ENCODE peak calls at places on chromosomes 6 and 20, in five cellular contexts. A, M, K, T and E are unnamed samples.

GRCh38 chr6:72348926-72349325 is 272.9 kb upstream of the KCNQ5 start:
- DNase-seq in A (no peak), M (no peak), K (no peak), T (no peak), E (no peak)

GRCh38 chr6:148835920-148836441 is 89.2 kb downstream of the UST start:
- DNase-seq in A (peak; percentile 33), M (no peak), K (no peak), T (no peak), E (no peak)

GRCh38 chr6:887583-888235 is 194.8 kb upstream of the EXOC2 start:
- DNase-seq in A (no peak), M (no peak), K (no peak), T (no peak), E (no peak)

GRCh38 chr6:21597706-21598273 is 4.2 kb downstream of the SOX4 start:
- DNase-seq in A (no peak), M (no peak), K (peak; percentile 9), T (no peak), E (no peak)

GRCh38 chr20:62980970-62981369 is 25.8 kb downstream of the BHLHE23 start:
- DNase-seq in A (peak; percentile 73), M (no peak), K (peak; percentile 55), T (no peak), E (peak; percentile 59)

GRCh38 chr6:100479180-100480035 is 14.7 kb upstream of the SIM1 start:
- DNase-seq in A (no peak), M (no peak), K (no peak), T (peak; percentile 43), E (no peak)

GRCh38 chr6:158813032-158813431 is 6.1 kb downstream of the EZR start:
- DNase-seq in A (no peak), M (no peak), K (no peak), T (no peak), E (no peak)

GRCh38 chr6:11241793-11242201 is 9.3 kb upstream of the NEDD9 start:
- DNase-seq in A (no peak), M (peak; percentile 83), K (peak; percentile 67), T (no peak), E (peak; percentile 66)

GRCh38 chr6:94045473-94045872 is 626.1 kb upstream of the EPHA7 start:
- DNase-seq in A (no peak), M (no peak), K (no peak), T (no peak), E (peak; percentile 10)

GRCh38 chr20:34713194-34713943 is 9.2 kb downstream of the TP53INP2 start:
- DNase-seq in A (no peak), M (no peak), K (no peak), T (no peak), E (no peak)

GRCh38 chr6:155461636-155462035 is 6.0 kb upstream of the NOX3 start:
- DNase-seq in A (no peak), M (no peak), K (no peak), T (no peak), E (no peak)

GRCh38 chr6:26305097-26305841 is 59.7 kb upstream of the BTN3A2 start:
- DNase-seq in A (no peak), M (peak; percentile 70), K (peak; percentile 73), T (peak; percentile 61), E (peak; percentile 35)

GRCh38 chr6:121695346-121695745 is 259.9 kb downstream of the GJA1 start:
- DNase-seq in A (no peak), M (no peak), K (no peak), T (no peak), E (no peak)

GRCh38 chr20:33232486-33233072 is 3.2 kb upstream of the BPIFA1 start:
- DNase-seq in A (no peak), M (peak; percentile 65), K (no peak), T (no peak), E (no peak)

GRCh38 chr6:116847234-116847633 is 18.4 kb upstream of the GPRC6A start:
- DNase-seq in A (peak; percentile 17), M (no peak), K (no peak), T (peak; percentile 40), E (no peak)

GRCh38 chr20:59985864-59986263 is 27.6 kb downstream of the CDH26 start:
- DNase-seq in A (no peak), M (no peak), K (no peak), T (no peak), E (no peak)

GRCh38 chr6:83815631-83816030 is 37.5 kb upstream of the RIPPLY2 start:
- DNase-seq in A (no peak), M (no peak), K (no peak), T (no peak), E (no peak)

GRCh38 chr6:169881398-169881797 is 130.0 kb downstream of the ERMARD start:
- DNase-seq in A (no peak), M (no peak), K (no peak), T (no peak), E (no peak)

GRCh38 chr6:128474481-128474880 is 45.9 kb downstream of the PTPRK start:
- DNase-seq in A (no peak), M (no peak), K (no peak), T (no peak), E (no peak)

GRCh38 chr6:105058316-105058715 is 101.4 kb downstream of the LIN28B start:
- DNase-seq in A (no peak), M (no peak), K (no peak), T (no peak), E (no peak)

GRCh38 chr6:87731818-87732661 is 30.0 kb upstream of the AKIRIN2 start:
- DNase-seq in A (peak; percentile 52), M (peak; percentile 91), K (no peak), T (no peak), E (no peak)

GRCh38 chr20:30168025-30168799 is 1089.3 kb upstream of the DEFB115 start:
- DNase-seq in A (no peak), M (peak; percentile 26), K (no peak), T (no peak), E (no peak)

GRCh38 chr6:21496749-21497148 is 96.8 kb upstream of the SOX4 start:
- DNase-seq in A (no peak), M (no peak), K (no peak), T (no peak), E (no peak)

GRCh38 chr6:170130771-170131241 is 160.1 kb downstream of the DLL1 start:
- DNase-seq in A (no peak), M (no peak), K (no peak), T (no peak), E (no peak)

GRCh38 chr6:168895102-168895812 is 358.4 kb downstream of the THBS2 start:
- DNase-seq in A (peak; percentile 92), M (peak; percentile 82), K (peak; percentile 84), T (peak; percentile 52), E (peak; percentile 84)

GRCh38 chr6:35600659-35601125 is 88.0 kb upstream of the TULP1 start:
- DNase-seq in A (no peak), M (no peak), K (no peak), T (no peak), E (no peak)

GRCh38 chr20:10523438-10523837 is 88.3 kb downstream of the SLX4IP start:
- DNase-seq in A (no peak), M (no peak), K (no peak), T (no peak), E (no peak)

GRCh38 chr6:54467384-54467783 is 159.1 kb downstream of the TINAG start:
- DNase-seq in A (no peak), M (no peak), K (no peak), T (no peak), E (no peak)

GRCh38 chr6:152529364-152529763 is 107.8 kb downstream of the SYNE1 start:
- DNase-seq in A (no peak), M (no peak), K (no peak), T (no peak), E (no peak)

GRCh38 chr6:122770835-122771601 is 8.5 kb upstream of the FABP7 start:
- DNase-seq in A (no peak), M (no peak), K (no peak), T (no peak), E (no peak)

GRCh38 chr6:89311853-89312531 is 3.1 kb downstream of the GABRR2 start:
- DNase-seq in A (no peak), M (peak; percentile 79), K (peak; percentile 49), T (no peak), E (peak; percentile 30)
- TF ChIP-seq CTCF in A (no peak), M (peak; percentile 20), K (peak; percentile 39), T (no peak), E (peak; percentile 52)

GRCh38 chr6:16746812-16747211 is 14.4 kb downstream of the ATXN1 start:
- DNase-seq in A (no peak), M (no peak), K (no peak), T (no peak), E (no peak)

GRCh38 chr6:16747232-16748027 is 13.8 kb downstream of the ATXN1 start:
- DNase-seq in A (no peak), M (no peak), K (no peak), T (no peak), E (no peak)

GRCh38 chr6:16742116-16742515 is 19.1 kb downstream of the ATXN1 start:
- DNase-seq in A (no peak), M (no peak), K (no peak), T (no peak), E (no peak)

GRCh38 chr6:16741112-16742016 is 19.9 kb downstream of the ATXN1 start:
- DNase-seq in A (peak; percentile 17), M (no peak), K (no peak), T (peak; percentile 52), E (no peak)

DNA sequence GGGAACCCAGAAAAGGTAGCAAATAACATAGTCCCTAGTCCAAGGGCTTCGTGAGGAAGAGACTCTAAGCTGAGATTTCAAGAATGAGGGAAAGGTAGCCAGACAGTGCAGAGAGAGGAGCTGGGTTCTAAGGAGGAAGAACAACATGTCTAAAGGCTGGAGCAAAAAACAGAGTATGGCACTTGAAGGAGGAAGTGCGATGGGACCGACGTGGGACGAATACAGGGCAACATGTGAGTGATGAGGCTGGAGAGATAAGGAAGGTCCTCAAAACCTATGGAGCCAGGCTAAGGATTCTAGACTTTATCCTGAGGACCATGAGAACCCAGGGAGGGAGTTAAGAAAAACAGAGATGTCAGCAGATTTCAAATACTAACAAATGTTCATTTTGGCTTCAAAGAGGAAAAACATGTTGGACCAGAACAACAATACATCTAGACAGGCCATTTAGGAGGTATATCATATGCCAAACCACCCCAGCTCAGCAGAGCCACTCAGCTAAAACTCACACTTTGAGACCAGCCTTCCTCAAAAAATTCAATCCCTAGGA is 17.5 kb downstream of the ATXN1 start:
- DNase-seq in A (no peak), M (no peak), K (no peak), T (no peak), E (no peak)
- TF ChIP-seq CTCF in A (no peak), M (no peak), K (no peak), T (no peak), E (no peak)

GRCh38 chr20:25082498-25082873 is 545 bp upstream of the VSX1 start:
- DNase-seq in A (peak; percentile 37), M (no peak), K (no peak), T (no peak), E (no peak)
- TF ChIP-seq CTCF in A (no peak), M (no peak), K (no peak), T (no peak), E (no peak)

GRCh38 chr6:80523531-80523970 is 417.1 kb downstream of the BCKDHB start:
- DNase-seq in A (no peak), M (no peak), K (peak; percentile 30), T (no peak), E (no peak)
- TF ChIP-seq CTCF in A (no peak), M (no peak), K (no peak), T (no peak), E (no peak)